ENCODE peak calls at places on chromosomes 16 and 17, in six cellular contexts. One of them, this sample, is unnamed.

GRCh38 chr16:51666074-51666473 is 515.0 kb upstream of the SALL1 start:
- DNase-seq in hypothalamus: no peak
- DNase-seq in NCI-H524 treated with DMSO at 0.1 percent for 48 hours: no peak
- DNase-seq in epithelial cell of esophagus: no peak
- DNase-seq in Panc1: no peak
- DNase-seq in stimulated activated CD4-positive, alpha-beta T cell treated with anti-CD3 and anti-CD28 coated beads, Interleukin-1b, Interleukin-23, amount 100 ng/mL, for 24 hours: no peak
- DNase-seq in this sample: no peak

GRCh38 chr17:73325527-73325842 is 13.7 kb upstream of the CDC42EP4 start:
- DNase-seq in hypothalamus: no peak
- DNase-seq in NCI-H524 treated with DMSO at 0.1 percent for 48 hours: no peak
- DNase-seq in epithelial cell of esophagus: peak
- DNase-seq in Panc1: no peak
- DNase-seq in stimulated activated CD4-positive, alpha-beta T cell treated with anti-CD3 and anti-CD28 coated beads, Interleukin-1b, Interleukin-23, amount 100 ng/mL, for 24 hours: no peak
- DNase-seq in this sample: no peak

GRCh38 chr17:44164476-44164875 is 6.0 kb upstream of the ASB16 start:
- DNase-seq in hypothalamus: no peak
- DNase-seq in NCI-H524 treated with DMSO at 0.1 percent for 48 hours: no peak
- DNase-seq in epithelial cell of esophagus: no peak
- DNase-seq in Panc1: no peak
- DNase-seq in stimulated activated CD4-positive, alpha-beta T cell treated with anti-CD3 and anti-CD28 coated beads, Interleukin-1b, Interleukin-23, amount 100 ng/mL, for 24 hours: no peak
- DNase-seq in this sample: no peak

GRCh38 chr16:13298676-13299075 is 397.3 kb downstream of the SHISA9 start:
- DNase-seq in hypothalamus: no peak
- DNase-seq in NCI-H524 treated with DMSO at 0.1 percent for 48 hours: no peak
- DNase-seq in epithelial cell of esophagus: no peak
- DNase-seq in Panc1: no peak
- DNase-seq in stimulated activated CD4-positive, alpha-beta T cell treated with anti-CD3 and anti-CD28 coated beads, Interleukin-1b, Interleukin-23, amount 100 ng/mL, for 24 hours: no peak
- DNase-seq in this sample: no peak

GRCh38 chr16:75486014-75486404 is 9.2 kb downstream of the CHST6 start:
- DNase-seq in hypothalamus: no peak
- DNase-seq in NCI-H524 treated with DMSO at 0.1 percent for 48 hours: no peak
- DNase-seq in epithelial cell of esophagus: peak
- DNase-seq in Panc1: no peak
- DNase-seq in stimulated activated CD4-positive, alpha-beta T cell treated with anti-CD3 and anti-CD28 coated beads, Interleukin-1b, Interleukin-23, amount 100 ng/mL, for 24 hours: no peak
- DNase-seq in this sample: no peak

GRCh38 chr17:74307984-74308773 is 17.8 kb upstream of the KIF19 start:
- DNase-seq in hypothalamus: no peak
- DNase-seq in NCI-H524 treated with DMSO at 0.1 percent for 48 hours: no peak
- DNase-seq in epithelial cell of esophagus: no peak
- DNase-seq in Panc1: no peak
- DNase-seq in stimulated activated CD4-positive, alpha-beta T cell treated with anti-CD3 and anti-CD28 coated beads, Interleukin-1b, Interleukin-23, amount 100 ng/mL, for 24 hours: no peak
- DNase-seq in this sample: no peak

GRCh38 chr16:89805136-89805905 is 11.1 kb downstream of the FANCA start:
- DNase-seq in hypothalamus: no peak
- DNase-seq in NCI-H524 treated with DMSO at 0.1 percent for 48 hours: peak
- DNase-seq in epithelial cell of esophagus: no peak
- DNase-seq in Panc1: no peak
- DNase-seq in stimulated activated CD4-positive, alpha-beta T cell treated with anti-CD3 and anti-CD28 coated beads, Interleukin-1b, Interleukin-23, amount 100 ng/mL, for 24 hours: no peak
- DNase-seq in this sample: no peak

GRCh38 chr17:1752425-1752941 is 9.4 kb upstream of the SERPINF1 start:
- DNase-seq in hypothalamus: no peak
- DNase-seq in NCI-H524 treated with DMSO at 0.1 percent for 48 hours: no peak
- DNase-seq in epithelial cell of esophagus: peak
- DNase-seq in Panc1: no peak
- DNase-seq in stimulated activated CD4-positive, alpha-beta T cell treated with anti-CD3 and anti-CD28 coated beads, Interleukin-1b, Interleukin-23, amount 100 ng/mL, for 24 hours: no peak
- DNase-seq in this sample: no peak

GRCh38 chr16:53892155-53892554 is 188.2 kb downstream of the FTO start:
- DNase-seq in hypothalamus: no peak
- DNase-seq in NCI-H524 treated with DMSO at 0.1 percent for 48 hours: no peak
- DNase-seq in epithelial cell of esophagus: peak
- DNase-seq in Panc1: peak
- DNase-seq in stimulated activated CD4-positive, alpha-beta T cell treated with anti-CD3 and anti-CD28 coated beads, Interleukin-1b, Interleukin-23, amount 100 ng/mL, for 24 hours: peak
- DNase-seq in this sample: peak

GRCh38 chr17:75288784-75289121 is 480 bp downstream of the SLC25A19 start:
- DNase-seq in hypothalamus: no peak
- DNase-seq in NCI-H524 treated with DMSO at 0.1 percent for 48 hours: peak
- DNase-seq in epithelial cell of esophagus: peak
- DNase-seq in Panc1: no peak
- DNase-seq in stimulated activated CD4-positive, alpha-beta T cell treated with anti-CD3 and anti-CD28 coated beads, Interleukin-1b, Interleukin-23, amount 100 ng/mL, for 24 hours: no peak
- DNase-seq in this sample: peak

GRCh38 chr17:16925461-16926060 is 46.4 kb downstream of the TNFRSF13B start:
- DNase-seq in hypothalamus: no peak
- DNase-seq in NCI-H524 treated with DMSO at 0.1 percent for 48 hours: no peak
- DNase-seq in epithelial cell of esophagus: no peak
- DNase-seq in Panc1: no peak
- DNase-seq in stimulated activated CD4-positive, alpha-beta T cell treated with anti-CD3 and anti-CD28 coated beads, Interleukin-1b, Interleukin-23, amount 100 ng/mL, for 24 hours: no peak
- DNase-seq in this sample: no peak

GRCh38 chr16:57483725-57484514 is 2.4 kb downstream of the DOK4 start:
- DNase-seq in hypothalamus: no peak
- DNase-seq in NCI-H524 treated with DMSO at 0.1 percent for 48 hours: no peak
- DNase-seq in epithelial cell of esophagus: peak
- DNase-seq in Panc1: no peak
- DNase-seq in stimulated activated CD4-positive, alpha-beta T cell treated with anti-CD3 and anti-CD28 coated beads, Interleukin-1b, Interleukin-23, amount 100 ng/mL, for 24 hours: no peak
- DNase-seq in this sample: no peak

This sample was measured in occipital lobe.